ENCODE peak calls at places on chromosomes 12 and 14, in seven cellular contexts. One of them, this sample, is unnamed.

GRCh38 chr12:13038491-13039161 is 5.6 kb upstream of the FAM234B start:
- DNase-seq in mesendoderm: no peak
- DNase-seq in IMR-90: peak; percentile 86
- DNase-seq in trophoblast cell: no peak
- DNase-seq in H9: no peak
- DNase-seq in H1: no peak
- DNase-seq in mesenchymal stem cell: no peak
- DNase-seq in this sample: no peak

GRCh38 chr12:95700316-95700785 is 90.2 kb downstream of the NTN4 start:
- DNase-seq in H9: no peak
- DNase-seq in IMR-90: peak; percentile 89
- DNase-seq in trophoblast cell: peak; percentile 64
- DNase-seq in H1: no peak
- DNase-seq in mesenchymal stem cell: peak; percentile 47
- DNase-seq in mesendoderm: no peak
- DNase-seq in this sample: no peak

GRCh38 chr14:90053044-90053443 is 8.8 kb upstream of the KCNK13 start:
- DNase-seq in H1: no peak
- DNase-seq in trophoblast cell: no peak
- DNase-seq in H9: no peak
- DNase-seq in mesenchymal stem cell: no peak
- DNase-seq in mesendoderm: no peak
- DNase-seq in IMR-90: peak; percentile 45
- DNase-seq in this sample: no peak

GRCh38 chr14:72553161-72553560 is 340.7 kb downstream of the DPF3 start:
- DNase-seq in mesenchymal stem cell: no peak
- DNase-seq in trophoblast cell: no peak
- DNase-seq in mesendoderm: no peak
- DNase-seq in IMR-90: peak; percentile 17
- DNase-seq in H9: no peak
- DNase-seq in H1: no peak
- DNase-seq in this sample: no peak

GRCh38 chr14:87944987-87945604 is 47.9 kb downstream of the GALC start:
- DNase-seq in H9: no peak
- DNase-seq in mesenchymal stem cell: peak; percentile 62
- DNase-seq in H1: no peak
- DNase-seq in mesendoderm: peak; percentile 37
- DNase-seq in IMR-90: peak; percentile 68
- DNase-seq in trophoblast cell: peak; percentile 69
- DNase-seq in this sample: peak; percentile 49

GRCh38 chr12:126547905-126548304 is 1482.7 kb downstream of the AACS start:
- DNase-seq in H1: no peak
- DNase-seq in mesendoderm: peak; percentile 61
- DNase-seq in H9: no peak
- DNase-seq in trophoblast cell: no peak
- DNase-seq in IMR-90: no peak
- DNase-seq in mesenchymal stem cell: no peak
- DNase-seq in this sample: no peak

GRCh38 chr12:27907766-27908165 is 64.8 kb downstream of the PTHLH start:
- DNase-seq in IMR-90: peak; percentile 49
- DNase-seq in trophoblast cell: peak; percentile 84
- DNase-seq in H1: no peak
- DNase-seq in mesendoderm: no peak
- DNase-seq in mesenchymal stem cell: no peak
- DNase-seq in H9: no peak
- DNase-seq in this sample: no peak

GRCh38 chr12:42370013-42370412 is 44.0 kb downstream of the PPHLN1 start:
- DNase-seq in mesendoderm: peak; percentile 30
- DNase-seq in IMR-90: no peak
- DNase-seq in H1: no peak
- DNase-seq in mesenchymal stem cell: no peak
- DNase-seq in trophoblast cell: no peak
- DNase-seq in H9: peak; percentile 52
- DNase-seq in this sample: no peak

GRCh38 chr12:57772429-57773322 is at the start of gene EEF1AKMT3:
- DNase-seq in IMR-90: peak; percentile 35
- DNase-seq in H1: no peak
- DNase-seq in trophoblast cell: peak; percentile 65
- DNase-seq in H9: no peak
- DNase-seq in mesenchymal stem cell: peak; percentile 79
- DNase-seq in mesendoderm: no peak
- DNase-seq in this sample: no peak

GRCh38 chr12:43602738-43603137 is 50.7 kb upstream of the ADAMTS20 start:
- DNase-seq in trophoblast cell: no peak
- DNase-seq in IMR-90: no peak
- DNase-seq in H1: no peak
- DNase-seq in mesendoderm: no peak
- DNase-seq in mesenchymal stem cell: no peak
- DNase-seq in H9: no peak
- DNase-seq in this sample: no peak

GRCh38 chr12:8036366-8036765 is 3.9 kb downstream of the FOXJ2 start:
- DNase-seq in mesenchymal stem cell: no peak
- DNase-seq in H9: no peak
- DNase-seq in IMR-90: no peak
- DNase-seq in H1: no peak
- DNase-seq in mesendoderm: no peak
- DNase-seq in trophoblast cell: no peak
- DNase-seq in this sample: no peak

GRCh38 chr14:73239463-73240241 is 2.3 kb downstream of the PAPLN start:
- DNase-seq in mesendoderm: peak; percentile 14
- DNase-seq in H9: peak; percentile 61
- DNase-seq in mesenchymal stem cell: peak; percentile 43
- DNase-seq in IMR-90: peak; percentile 49
- DNase-seq in H1: no peak
- DNase-seq in trophoblast cell: peak; percentile 28
- DNase-seq in this sample: no peak

GRCh38 chr12:3217683-3218079 is 140.5 kb downstream of the TSPAN9 start:
- DNase-seq in H9: no peak
- DNase-seq in mesenchymal stem cell: no peak
- DNase-seq in H1: no peak
- DNase-seq in mesendoderm: no peak
- DNase-seq in trophoblast cell: no peak
- DNase-seq in IMR-90: no peak
- DNase-seq in this sample: no peak

GRCh38 chr12:3215410-3215975 is 138.3 kb downstream of the TSPAN9 start:
- DNase-seq in mesendoderm: no peak
- DNase-seq in mesenchymal stem cell: no peak
- DNase-seq in H1: no peak
- DNase-seq in IMR-90: no peak
- DNase-seq in H9: no peak
- DNase-seq in trophoblast cell: no peak
- DNase-seq in this sample: no peak

GRCh38 chr12:3218150-3218845 is 141.1 kb downstream of the TSPAN9 start:
- DNase-seq in IMR-90: peak; percentile 78
- DNase-seq in mesenchymal stem cell: peak; percentile 81
- DNase-seq in H9: no peak
- DNase-seq in mesendoderm: no peak
- DNase-seq in H1: no peak
- DNase-seq in trophoblast cell: no peak
- DNase-seq in this sample: no peak

GRCh38 chr12:3216097-3216496 is 138.9 kb downstream of the TSPAN9 start:
- DNase-seq in mesenchymal stem cell: no peak
- DNase-seq in IMR-90: peak; percentile 23
- DNase-seq in trophoblast cell: no peak
- DNase-seq in H9: no peak
- DNase-seq in H1: no peak
- DNase-seq in mesendoderm: no peak
- DNase-seq in this sample: no peak

GRCh38 chr12:3216726-3217682 is 139.8 kb downstream of the TSPAN9 start:
- DNase-seq in IMR-90: peak; percentile 88
- DNase-seq in mesenchymal stem cell: peak; percentile 92
- DNase-seq in mesendoderm: no peak
- DNase-seq in H1: no peak
- DNase-seq in trophoblast cell: no peak
- DNase-seq in H9: no peak
- DNase-seq in this sample: no peak
- H3K27ac ChIP-seq in IMR-90: peak overlapping the region; percentile 52
- H3K27ac ChIP-seq in mesenchymal stem cell: no peak overlapping the region
- H3K27ac ChIP-seq in mesendoderm: no peak overlapping the region
- H3K27ac ChIP-seq in H1: no peak overlapping the region
- H3K27ac ChIP-seq in trophoblast cell: no peak overlapping the region
- H3K27ac ChIP-seq in H9: no peak overlapping the region
- H3K27ac ChIP-seq in this sample: no peak overlapping the region

DNA sequence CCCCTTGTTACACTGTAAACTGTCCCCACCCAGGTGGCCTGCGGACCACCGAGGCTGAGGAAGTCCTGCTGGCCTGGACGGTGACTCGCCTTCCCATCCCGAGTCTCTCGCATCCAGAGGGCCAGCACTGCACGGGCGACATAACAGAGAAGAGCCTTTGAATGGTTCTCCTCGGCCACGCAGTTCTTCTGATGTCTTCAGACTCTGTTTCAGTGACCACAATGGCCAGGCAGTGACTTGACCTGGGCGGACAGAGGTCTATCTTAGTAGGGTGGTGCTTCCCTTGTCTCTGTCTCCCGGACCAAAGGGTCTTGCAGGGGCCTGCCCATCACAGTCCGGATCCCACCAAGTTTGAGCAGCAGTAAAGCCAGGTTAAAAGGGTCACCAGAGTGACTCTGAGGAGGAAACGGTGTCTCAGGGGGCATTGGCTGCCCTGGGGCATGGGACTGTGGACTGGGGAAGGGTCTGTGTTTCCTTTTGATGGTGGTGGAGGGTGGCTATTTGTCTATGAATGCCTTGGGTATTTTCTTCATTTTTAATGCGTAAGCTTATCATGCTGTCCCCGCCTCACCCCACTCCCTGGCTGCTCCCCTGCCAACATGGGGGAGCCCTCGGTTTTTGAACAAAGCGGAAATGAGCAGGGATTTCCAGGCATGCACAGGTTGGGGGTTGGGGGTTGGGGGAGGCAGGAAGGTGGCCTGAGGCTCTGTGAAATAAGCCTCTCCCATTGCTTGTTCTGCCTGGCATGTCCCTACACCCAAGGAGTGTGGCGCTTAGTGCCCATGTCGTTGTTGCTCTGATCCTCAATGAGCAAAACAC is 10.3 kb downstream of the KRT85 start:
- DNase-seq in trophoblast cell: no peak
- DNase-seq in mesenchymal stem cell: no peak
- DNase-seq in mesendoderm: no peak
- DNase-seq in IMR-90: no peak
- DNase-seq in H1: no peak
- DNase-seq in H9: no peak
- DNase-seq in this sample: no peak
- H3K4ac ChIP-seq in trophoblast cell: no peak overlapping the region
- H3K4ac ChIP-seq in mesenchymal stem cell: no peak overlapping the region
- H3K4ac ChIP-seq in mesendoderm: no peak overlapping the region
- H3K4ac ChIP-seq in IMR-90: no peak overlapping the region
- H3K4ac ChIP-seq in H1: no peak overlapping the region
- H3K4ac ChIP-seq in H9: no peak overlapping the region
- H3K4ac ChIP-seq in this sample: no peak overlapping the region

GRCh38 chr14:24913026-24913425 is 136.9 kb downstream of the STXBP6 start:
- DNase-seq in H1: no peak
- DNase-seq in trophoblast cell: no peak
- DNase-seq in IMR-90: no peak
- DNase-seq in H9: no peak
- DNase-seq in mesenchymal stem cell: no peak
- DNase-seq in mesendoderm: no peak
- DNase-seq in this sample: no peak
- H3K4me1 ChIP-seq in H1: no peaks in the 10 kb centered on the region
- H3K4me1 ChIP-seq in trophoblast cell: no peaks in the 10 kb centered on the region
- H3K4me1 ChIP-seq in IMR-90: peaks cover 4% of the 10 kb centered on the region
- H3K4me1 ChIP-seq in H9: no peaks in the 10 kb centered on the region
- H3K4me1 ChIP-seq in mesenchymal stem cell: no peaks in the 10 kb centered on the region
- H3K4me1 ChIP-seq in mesendoderm: no peaks in the 10 kb centered on the region
- H3K4me1 ChIP-seq in this sample: no peaks in the 10 kb centered on the region

GRCh38 chr14:92449404-92449975 is 64.1 kb upstream of the RIN3 start:
- DNase-seq in H1: no peak
- DNase-seq in trophoblast cell: no peak
- DNase-seq in H9: no peak
- DNase-seq in mesendoderm: no peak
- DNase-seq in IMR-90: no peak
- DNase-seq in mesenchymal stem cell: no peak
- DNase-seq in this sample: no peak
- H3K27ac ChIP-seq in H1: no peak overlapping the region
- H3K27ac ChIP-seq in trophoblast cell: no peak overlapping the region
- H3K27ac ChIP-seq in H9: no peak overlapping the region
- H3K27ac ChIP-seq in mesendoderm: no peak overlapping the region
- H3K27ac ChIP-seq in IMR-90: no peak overlapping the region
- H3K27ac ChIP-seq in mesenchymal stem cell: no peak overlapping the region
- H3K27ac ChIP-seq in this sample: no peak overlapping the region

GRCh38 chr12:64389154-64389553 is 1.4 kb downstream of the C12orf56 start:
- DNase-seq in IMR-90: no peak
- DNase-seq in H9: no peak
- DNase-seq in trophoblast cell: no peak
- DNase-seq in mesendoderm: no peak
- DNase-seq in mesenchymal stem cell: no peak
- DNase-seq in H1: no peak
- DNase-seq in this sample: no peak
- H3K4ac ChIP-seq in IMR-90: no peak overlapping the region
- H3K4ac ChIP-seq in H9: no peak overlapping the region
- H3K4ac ChIP-seq in trophoblast cell: no peak overlapping the region
- H3K4ac ChIP-seq in mesendoderm: no peak overlapping the region
- H3K4ac ChIP-seq in mesenchymal stem cell: no peak overlapping the region
- H3K4ac ChIP-seq in H1: no peak overlapping the region
- H3K4ac ChIP-seq in this sample: no peak overlapping the region

DNA sequence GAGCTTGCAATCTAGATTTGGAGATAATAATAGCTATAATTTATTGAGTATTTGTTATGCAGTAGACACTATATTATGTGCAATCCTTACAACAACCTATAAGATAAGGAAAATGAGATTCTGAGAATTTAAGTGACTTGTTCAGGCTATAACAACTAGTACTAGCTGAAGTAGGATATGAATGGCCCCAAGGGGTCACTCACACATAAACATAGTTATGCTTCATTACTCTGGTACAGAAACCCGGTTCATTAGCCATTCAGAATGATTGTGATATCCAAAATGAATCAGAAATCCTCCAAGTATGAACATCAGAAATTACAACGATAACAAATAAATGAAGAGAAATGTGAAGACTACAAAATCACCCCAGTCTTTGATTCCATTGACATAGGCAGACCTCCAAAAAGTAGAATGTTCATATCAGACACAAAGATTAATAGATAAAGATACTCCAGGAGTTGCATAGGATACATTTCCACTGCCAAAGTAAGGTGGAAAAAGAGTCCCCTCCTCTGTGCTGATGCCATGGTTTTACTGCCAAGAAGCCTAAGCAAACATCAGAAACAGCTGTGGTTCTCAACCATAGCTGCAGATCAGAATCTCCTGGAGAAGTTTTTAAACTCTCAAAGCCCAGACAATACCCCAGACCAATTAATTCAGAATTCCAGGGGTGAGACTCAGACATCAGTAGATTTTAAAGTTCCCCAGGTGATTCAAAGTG is 8.6 kb upstream of the NID2 start:
- DNase-seq in mesendoderm: no peak
- DNase-seq in H9: no peak
- DNase-seq in H1: no peak
- DNase-seq in mesenchymal stem cell: peak; percentile 20
- DNase-seq in IMR-90: peak; percentile 39
- DNase-seq in trophoblast cell: no peak
- DNase-seq in this sample: no peak
- H3K4me1 ChIP-seq in mesendoderm: no peaks in the 10 kb centered on the region
- H3K4me1 ChIP-seq in H9: no peaks in the 10 kb centered on the region
- H3K4me1 ChIP-seq in H1: no peaks in the 10 kb centered on the region
- H3K4me1 ChIP-seq in mesenchymal stem cell: peaks cover 2% of the 10 kb centered on the region
- H3K4me1 ChIP-seq in IMR-90: peaks cover 40% of the 10 kb centered on the region
- H3K4me1 ChIP-seq in trophoblast cell: peaks cover 7% of the 10 kb centered on the region
- H3K4me1 ChIP-seq in this sample: peaks cover 2% of the 10 kb centered on the region

This sample was measured in neuronal stem cell.